ENCODE peak calls at places on chromosomes 12 and 14, in six cellular contexts. U is NCI-H460; A is fibroblast of the conjunctiva; H is NCI-H1417; T is stimulated activated CD4-positive, alpha-beta T cell treated with anti-CD3 and anti-CD28 coated beads, Interleukin-12 subunit alpha, Interleukin-12 subunit beta, amount 100 ng/mL, for 4 hours; O is left colon. F is an unnamed sample.

GRCh38 chr12:124721501-124722154 is 142.0 kb downstream of the SCARB1 start:
- DNase-seq in U (no peak), A (no peak), H (no peak), T (no peak), O (no peak), F (no peak)

GRCh38 chr14:77641207-77641533 is 24.7 kb upstream of the SPTLC2 start:
- DNase-seq in U (no peak), A (no peak), H (no peak), T (no peak), O (peak), F (no peak)

GRCh38 chr14:82067221-82067620 is 533.6 kb upstream of the SEL1L start:
- DNase-seq in U (no peak), A (no peak), H (peak), T (no peak), O (no peak), F (peak)

GRCh38 chr14:23827100-23827892 is 126.3 kb upstream of the DHRS4 start:
- DNase-seq in U (no peak), A (no peak), H (no peak), T (no peak), O (no peak), F (no peak)

GRCh38 chr12:65415826-65416225 is 137.3 kb downstream of the MSRB3 start:
- DNase-seq in U (no peak), A (no peak), H (no peak), T (no peak), O (no peak), F (no peak)

GRCh38 chr12:124752437-124753229 is 111.0 kb downstream of the SCARB1 start:
- DNase-seq in U (no peak), A (no peak), H (no peak), T (no peak), O (no peak), F (no peak)

GRCh38 chr14:69321601-69322330 is 61.8 kb downstream of the GALNT16 start:
- DNase-seq in U (no peak), A (peak), H (no peak), T (no peak), O (no peak), F (no peak)

GRCh38 chr14:79596531-79596930 is 614.8 kb downstream of the DIO2 start:
- DNase-seq in U (no peak), A (no peak), H (no peak), T (no peak), O (no peak), F (no peak)

GRCh38 chr14:96792003-96792402 is 5.2 kb upstream of the VRK1 start:
- DNase-seq in U (no peak), A (no peak), H (no peak), T (no peak), O (no peak), F (no peak)

GRCh38 chr12:12992418-12993175 is 7.5 kb downstream of the HEBP1 start:
- DNase-seq in U (peak), A (peak), H (no peak), T (no peak), O (peak), F (no peak)

GRCh38 chr14:60723218-60724079 is 702 bp downstream of the SIX4 start:
- DNase-seq in U (no peak), A (no peak), H (peak), T (peak), O (peak), F (peak)

GRCh38 chr14:57714487-57714899 is 151.4 kb downstream of the SLC35F4 start:
- DNase-seq in U (no peak), A (no peak), H (peak), T (no peak), O (no peak), F (no peak)

GRCh38 chr12:112798019-112798760 is 6.6 kb downstream of the RPH3A start:
- DNase-seq in U (no peak), A (no peak), H (no peak), T (no peak), O (no peak), F (no peak)

GRCh38 chr12:52407918-52408317 is 1.8 kb upstream of the KRT82 start:
- DNase-seq in U (no peak), A (no peak), H (no peak), T (no peak), O (no peak), F (no peak)

GRCh38 chr12:79435742-79436141 is 255.0 kb downstream of the PAWR start:
- DNase-seq in U (no peak), A (no peak), H (no peak), T (no peak), O (no peak), F (no peak)

GRCh38 chr14:38110258-38110657 is 97.4 kb upstream of the SSTR1 start:
- DNase-seq in U (no peak), A (no peak), H (no peak), T (no peak), O (no peak), F (no peak)

GRCh38 chr12:72300728-72301127 is 28.6 kb downstream of the TRHDE start:
- DNase-seq in U (no peak), A (no peak), H (no peak), T (no peak), O (no peak), F (no peak)

GRCh38 chr14:62179367-62180018 is 417.3 kb downstream of the SNAPC1 start:
- DNase-seq in U (peak), A (peak), H (peak), T (no peak), O (peak), F (peak)

GRCh38 chr14:62117010-62117717 is 354.9 kb downstream of the SNAPC1 start:
- DNase-seq in U (no peak), A (peak), H (peak), T (peak), O (peak), F (peak)

GRCh38 chr12:109738878-109739665 is 25.4 kb downstream of the FAM222A start:
- DNase-seq in U (no peak), A (no peak), H (no peak), T (no peak), O (no peak), F (no peak)

GRCh38 chr14:99862111-99862510 is 68.9 kb downstream of the EML1 start:
- DNase-seq in U (no peak), A (no peak), H (no peak), T (no peak), O (no peak), F (no peak)

GRCh38 chr14:30272848-30273563 is 286.0 kb upstream of the G2E3 start:
- DNase-seq in U (no peak), A (no peak), H (peak), T (no peak), O (no peak), F (no peak)

GRCh38 chr14:78530078-78530477 is 359.9 kb downstream of the NRXN3 start:
- DNase-seq in U (peak), A (no peak), H (no peak), T (no peak), O (peak), F (no peak)

GRCh38 chr12:753401-754237 is 1.2 kb downstream of the WNK1 start:
- DNase-seq in U (no peak), A (no peak), H (peak), T (peak), O (peak), F (no peak)

GRCh38 chr14:51157012-51157411 is 62.1 kb upstream of the TRIM9 start:
- DNase-seq in U (peak), A (no peak), H (no peak), T (no peak), O (no peak), F (peak)

GRCh38 chr12:57243521-57244305 is 7.3 kb downstream of the STAC3 start:
- DNase-seq in U (peak), A (peak), H (peak), T (peak), O (peak), F (peak)

GRCh38 chr12:67222302-67222701 is 46.9 kb upstream of the CAND1 start:
- DNase-seq in U (no peak), A (no peak), H (peak), T (no peak), O (no peak), F (peak)